ENCODE peak calls at places on chromosomes 16 and 17, in seven cellular contexts. One of them, this sample, is unnamed.

GRCh38 chr17:57640079-57640478 is 105.0 kb downstream of the CCDC182 start:
- DNase-seq in posterior cingulate gyrus: no peak
- DNase-seq in NCI-H187: no peak
- DNase-seq in T follicular helper cell: no peak
- DNase-seq in heart right ventricle: no peak
- DNase-seq in MCF 10A: no peak
- DNase-seq in fibroblast of the conjunctiva: no peak
- DNase-seq in this sample: no peak

GRCh38 chr16:81581107-81581506 is 136.5 kb downstream of the CMIP start:
- DNase-seq in posterior cingulate gyrus: peak
- DNase-seq in NCI-H187: no peak
- DNase-seq in T follicular helper cell: no peak
- DNase-seq in heart right ventricle: no peak
- DNase-seq in MCF 10A: peak
- DNase-seq in fibroblast of the conjunctiva: no peak
- DNase-seq in this sample: no peak

GRCh38 chr16:87582221-87582965 is 19.9 kb upstream of the JPH3 start:
- DNase-seq in posterior cingulate gyrus: peak
- DNase-seq in NCI-H187: no peak
- DNase-seq in T follicular helper cell: no peak
- DNase-seq in heart right ventricle: peak
- DNase-seq in MCF 10A: peak
- DNase-seq in fibroblast of the conjunctiva: peak
- DNase-seq in this sample: no peak

GRCh38 chr17:82568997-82569393 is 49.5 kb downstream of the FOXK2 start:
- DNase-seq in posterior cingulate gyrus: peak
- DNase-seq in NCI-H187: no peak
- DNase-seq in T follicular helper cell: no peak
- DNase-seq in heart right ventricle: no peak
- DNase-seq in MCF 10A: no peak
- DNase-seq in fibroblast of the conjunctiva: no peak
- DNase-seq in this sample: no peak

GRCh38 chr17:61574542-61575351 is 16.3 kb downstream of the NACA2 start:
- DNase-seq in posterior cingulate gyrus: peak
- DNase-seq in NCI-H187: no peak
- DNase-seq in T follicular helper cell: no peak
- DNase-seq in heart right ventricle: no peak
- DNase-seq in MCF 10A: peak
- DNase-seq in fibroblast of the conjunctiva: peak
- DNase-seq in this sample: no peak

GRCh38 chr17:53822764-53823163 is at the start of gene KIF2B:
- DNase-seq in posterior cingulate gyrus: peak
- DNase-seq in NCI-H187: no peak
- DNase-seq in T follicular helper cell: no peak
- DNase-seq in heart right ventricle: no peak
- DNase-seq in MCF 10A: no peak
- DNase-seq in fibroblast of the conjunctiva: no peak
- DNase-seq in this sample: no peak

GRCh38 chr16:2776500-2777139 is 460 bp downstream of the ELOB start:
- DNase-seq in posterior cingulate gyrus: no peak
- DNase-seq in NCI-H187: no peak
- DNase-seq in T follicular helper cell: no peak
- DNase-seq in heart right ventricle: no peak
- DNase-seq in MCF 10A: no peak
- DNase-seq in fibroblast of the conjunctiva: no peak
- DNase-seq in this sample: no peak

GRCh38 chr16:12188674-12189249 is 212.2 kb downstream of the SNX29 start:
- DNase-seq in posterior cingulate gyrus: no peak
- DNase-seq in NCI-H187: no peak
- DNase-seq in T follicular helper cell: no peak
- DNase-seq in heart right ventricle: no peak
- DNase-seq in MCF 10A: no peak
- DNase-seq in fibroblast of the conjunctiva: no peak
- DNase-seq in this sample: no peak

GRCh38 chr17:6028294-6028693 is 41.9 kb upstream of the WSCD1 start:
- DNase-seq in posterior cingulate gyrus: no peak
- DNase-seq in NCI-H187: no peak
- DNase-seq in T follicular helper cell: no peak
- DNase-seq in heart right ventricle: no peak
- DNase-seq in MCF 10A: no peak
- DNase-seq in fibroblast of the conjunctiva: no peak
- DNase-seq in this sample: no peak

This sample was measured in GOT3.